ENCODE peak calls at places on chromosomes 1 and 21, in eight cellular contexts. One of them, this sample, is unnamed.

GRCh38 chr1:107680579-107680985 is 284.4 kb downstream of the VAV3 start:
- DNase-seq in caudate nucleus: no peak
- DNase-seq in fibroblast of lung: no peak
- DNase-seq in nucleus accumbens: no peak
- DNase-seq in kidney epithelial cell: no peak
- DNase-seq in NCI-H1092: no peak
- DNase-seq in HTR-8/SVneo: no peak
- DNase-seq in prostate gland: no peak
- DNase-seq in this sample: no peak

GRCh38 chr1:153513023-153513422 is 22.8 kb downstream of the S100A6 start:
- DNase-seq in HTR-8/SVneo: no peak
- DNase-seq in prostate gland: no peak
- DNase-seq in nucleus accumbens: no peak
- DNase-seq in kidney epithelial cell: no peak
- DNase-seq in caudate nucleus: no peak
- DNase-seq in NCI-H1092: no peak
- DNase-seq in fibroblast of lung: no peak
- DNase-seq in this sample: peak

GRCh38 chr1:159756397-159756796 is 24.4 kb upstream of the DUSP23 start:
- DNase-seq in nucleus accumbens: no peak
- DNase-seq in kidney epithelial cell: no peak
- DNase-seq in NCI-H1092: no peak
- DNase-seq in caudate nucleus: no peak
- DNase-seq in prostate gland: no peak
- DNase-seq in HTR-8/SVneo: no peak
- DNase-seq in fibroblast of lung: no peak
- DNase-seq in this sample: no peak

GRCh38 chr1:93349231-93350135 is 3.8 kb downstream of the DR1 start:
- DNase-seq in caudate nucleus: no peak
- DNase-seq in NCI-H1092: no peak
- DNase-seq in nucleus accumbens: no peak
- DNase-seq in prostate gland: no peak
- DNase-seq in kidney epithelial cell: no peak
- DNase-seq in fibroblast of lung: peak
- DNase-seq in HTR-8/SVneo: no peak
- DNase-seq in this sample: no peak

GRCh38 chr1:196403803-196404690 is 204.2 kb downstream of the KCNT2 start:
- DNase-seq in kidney epithelial cell: no peak
- DNase-seq in prostate gland: no peak
- DNase-seq in NCI-H1092: no peak
- DNase-seq in fibroblast of lung: no peak
- DNase-seq in HTR-8/SVneo: no peak
- DNase-seq in caudate nucleus: no peak
- DNase-seq in nucleus accumbens: no peak
- DNase-seq in this sample: no peak

GRCh38 chr1:76770979-76771378 is 96.3 kb upstream of the ST6GALNAC5 start:
- DNase-seq in prostate gland: no peak
- DNase-seq in HTR-8/SVneo: no peak
- DNase-seq in caudate nucleus: no peak
- DNase-seq in fibroblast of lung: no peak
- DNase-seq in kidney epithelial cell: no peak
- DNase-seq in NCI-H1092: peak
- DNase-seq in nucleus accumbens: no peak
- DNase-seq in this sample: no peak

GRCh38 chr21:44723177-44724131 is 12.1 kb upstream of the TSPEAR start:
- DNase-seq in caudate nucleus: peak
- DNase-seq in fibroblast of lung: no peak
- DNase-seq in prostate gland: no peak
- DNase-seq in nucleus accumbens: no peak
- DNase-seq in kidney epithelial cell: no peak
- DNase-seq in HTR-8/SVneo: no peak
- DNase-seq in NCI-H1092: no peak
- DNase-seq in this sample: no peak

GRCh38 chr1:32042330-32042729 is 28.7 kb downstream of the KHDRBS1 start:
- DNase-seq in prostate gland: no peak
- DNase-seq in fibroblast of lung: no peak
- DNase-seq in nucleus accumbens: peak
- DNase-seq in caudate nucleus: no peak
- DNase-seq in HTR-8/SVneo: no peak
- DNase-seq in kidney epithelial cell: no peak
- DNase-seq in NCI-H1092: no peak
- DNase-seq in this sample: no peak

GRCh38 chr1:183032122-183032921 is 9.1 kb downstream of the LAMC1 start:
- DNase-seq in HTR-8/SVneo: no peak
- DNase-seq in prostate gland: no peak
- DNase-seq in fibroblast of lung: peak
- DNase-seq in NCI-H1092: no peak
- DNase-seq in caudate nucleus: no peak
- DNase-seq in nucleus accumbens: no peak
- DNase-seq in kidney epithelial cell: no peak
- DNase-seq in this sample: no peak

GRCh38 chr1:158527190-158527815 is 26.9 kb downstream of the OR6Y1 start:
- DNase-seq in prostate gland: no peak
- DNase-seq in kidney epithelial cell: no peak
- DNase-seq in fibroblast of lung: peak
- DNase-seq in HTR-8/SVneo: no peak
- DNase-seq in NCI-H1092: peak
- DNase-seq in nucleus accumbens: no peak
- DNase-seq in caudate nucleus: no peak
- DNase-seq in this sample: peak

GRCh38 chr1:41442697-41443251 is 41.7 kb downstream of the EDN2 start:
- DNase-seq in fibroblast of lung: no peak
- DNase-seq in prostate gland: peak
- DNase-seq in HTR-8/SVneo: no peak
- DNase-seq in kidney epithelial cell: no peak
- DNase-seq in NCI-H1092: no peak
- DNase-seq in nucleus accumbens: no peak
- DNase-seq in caudate nucleus: no peak
- DNase-seq in this sample: no peak

GRCh38 chr1:156656779-156657160 is 14.9 kb downstream of the BCAN start:
- DNase-seq in kidney epithelial cell: no peak
- DNase-seq in caudate nucleus: no peak
- DNase-seq in HTR-8/SVneo: no peak
- DNase-seq in prostate gland: no peak
- DNase-seq in nucleus accumbens: no peak
- DNase-seq in fibroblast of lung: peak
- DNase-seq in NCI-H1092: no peak
- DNase-seq in this sample: no peak

GRCh38 chr1:33501309-33501708 is 28.9 kb downstream of the ZSCAN20 start:
- DNase-seq in nucleus accumbens: no peak
- DNase-seq in caudate nucleus: no peak
- DNase-seq in fibroblast of lung: no peak
- DNase-seq in prostate gland: no peak
- DNase-seq in HTR-8/SVneo: no peak
- DNase-seq in NCI-H1092: no peak
- DNase-seq in kidney epithelial cell: no peak
- DNase-seq in this sample: no peak

GRCh38 chr1:4000811-4001251 is 100.8 kb upstream of the C1orf174 start:
- DNase-seq in caudate nucleus: no peak
- DNase-seq in HTR-8/SVneo: no peak
- DNase-seq in NCI-H1092: no peak
- DNase-seq in fibroblast of lung: no peak
- DNase-seq in nucleus accumbens: no peak
- DNase-seq in prostate gland: no peak
- DNase-seq in kidney epithelial cell: no peak
- DNase-seq in this sample: no peak

GRCh38 chr1:44501022-44501910 is 96.2 kb downstream of the RNF220 start:
- DNase-seq in fibroblast of lung: no peak
- DNase-seq in HTR-8/SVneo: no peak
- DNase-seq in kidney epithelial cell: no peak
- DNase-seq in nucleus accumbens: peak
- DNase-seq in caudate nucleus: peak
- DNase-seq in NCI-H1092: no peak
- DNase-seq in prostate gland: no peak
- DNase-seq in this sample: no peak

GRCh38 chr1:109040627-109041613 is 982 bp downstream of the WDR47 start:
- DNase-seq in fibroblast of lung: peak
- DNase-seq in caudate nucleus: peak
- DNase-seq in HTR-8/SVneo: no peak
- DNase-seq in nucleus accumbens: peak
- DNase-seq in prostate gland: peak
- DNase-seq in NCI-H1092: peak
- DNase-seq in kidney epithelial cell: no peak
- DNase-seq in this sample: no peak

GRCh38 chr1:63847308-63847910 is 73.6 kb downstream of the ROR1 start:
- DNase-seq in prostate gland: peak
- DNase-seq in NCI-H1092: no peak
- DNase-seq in fibroblast of lung: no peak
- DNase-seq in nucleus accumbens: no peak
- DNase-seq in kidney epithelial cell: no peak
- DNase-seq in HTR-8/SVneo: no peak
- DNase-seq in caudate nucleus: no peak
- DNase-seq in this sample: no peak

GRCh38 chr1:45429543-45430159 is 61.3 kb downstream of the TESK2 start:
- DNase-seq in nucleus accumbens: no peak
- DNase-seq in fibroblast of lung: no peak
- DNase-seq in caudate nucleus: no peak
- DNase-seq in HTR-8/SVneo: no peak
- DNase-seq in NCI-H1092: no peak
- DNase-seq in kidney epithelial cell: no peak
- DNase-seq in prostate gland: no peak
- DNase-seq in this sample: no peak

GRCh38 chr1:170932236-170932635 is 3.1 kb upstream of the MROH9 start:
- DNase-seq in caudate nucleus: no peak
- DNase-seq in fibroblast of lung: no peak
- DNase-seq in nucleus accumbens: no peak
- DNase-seq in NCI-H1092: no peak
- DNase-seq in prostate gland: no peak
- DNase-seq in HTR-8/SVneo: no peak
- DNase-seq in kidney epithelial cell: no peak
- DNase-seq in this sample: no peak

GRCh38 chr1:209411491-209411929 is 172.0 kb upstream of the CAMK1G start:
- DNase-seq in HTR-8/SVneo: no peak
- DNase-seq in prostate gland: peak
- DNase-seq in caudate nucleus: peak
- DNase-seq in fibroblast of lung: peak
- DNase-seq in nucleus accumbens: peak
- DNase-seq in kidney epithelial cell: no peak
- DNase-seq in NCI-H1092: no peak
- DNase-seq in this sample: no peak

GRCh38 chr1:55893155-55893554 is 678.0 kb upstream of the USP24 start:
- DNase-seq in fibroblast of lung: peak
- DNase-seq in nucleus accumbens: no peak
- DNase-seq in kidney epithelial cell: peak
- DNase-seq in HTR-8/SVneo: no peak
- DNase-seq in prostate gland: no peak
- DNase-seq in caudate nucleus: no peak
- DNase-seq in NCI-H1092: no peak
- DNase-seq in this sample: no peak

GRCh38 chr1:85617582-85618237 is 37.1 kb downstream of the CCN1 start:
- DNase-seq in nucleus accumbens: no peak
- DNase-seq in HTR-8/SVneo: no peak
- DNase-seq in NCI-H1092: no peak
- DNase-seq in caudate nucleus: no peak
- DNase-seq in prostate gland: no peak
- DNase-seq in kidney epithelial cell: no peak
- DNase-seq in fibroblast of lung: peak
- DNase-seq in this sample: no peak

GRCh38 chr1:44237721-44238457 is 24.6 kb downstream of the DMAP1 start:
- DNase-seq in kidney epithelial cell: no peak
- DNase-seq in HTR-8/SVneo: peak
- DNase-seq in fibroblast of lung: peak
- DNase-seq in NCI-H1092: no peak
- DNase-seq in nucleus accumbens: peak
- DNase-seq in caudate nucleus: peak
- DNase-seq in prostate gland: peak
- DNase-seq in this sample: no peak

GRCh38 chr1:94273111-94273510 is 35.7 kb upstream of the ARHGAP29 start:
- DNase-seq in HTR-8/SVneo: no peak
- DNase-seq in nucleus accumbens: no peak
- DNase-seq in fibroblast of lung: no peak
- DNase-seq in kidney epithelial cell: no peak
- DNase-seq in NCI-H1092: no peak
- DNase-seq in caudate nucleus: no peak
- DNase-seq in prostate gland: no peak
- DNase-seq in this sample: no peak

This sample was measured in SHP77 treated with DMSO at 0.1 percent for 48 hours.